ENCODE peak calls at places on chromosomes 1 and 21, in eight cellular contexts. Z is brain microvascular endothelial cell, W is fibroblast of lung, L is tibial artery, R is upper lobe of right lung, O is psoas muscle, I is GM23338, H is ovary. B is an unnamed sample.
A peak's percentile ranks its signal among the peaks of the same experiment; 100 is the strongest.

GRCh38 chr1:88685239-88685604 is 1.1 kb downstream of the PKN2 start:
- DNase-seq in O (no peak), L (no peak), R (no peak), H (no peak), I (no peak), Z (no peak), W (peak; percentile 9), B (no peak)

GRCh38 chr1:22350987-22351756 is 100.5 kb upstream of the ZBTB40 start:
- DNase-seq in L (no peak), O (no peak), W (no peak), H (no peak), Z (no peak), R (peak; percentile 40), I (peak; percentile 47), B (no peak)

GRCh38 chr1:207997486-207998268 is 86.8 kb upstream of the CD34 start:
- DNase-seq in W (peak; percentile 61), O (peak; percentile 83), Z (peak; percentile 78), R (peak; percentile 70), L (peak; percentile 77), I (peak; percentile 86), H (peak; percentile 80), B (no peak)

GRCh38 chr1:109046671-109047070 is 4.8 kb upstream of the WDR47 start:
- DNase-seq in R (no peak), W (no peak), H (no peak), Z (no peak), L (no peak), O (no peak), I (no peak), B (no peak)

GRCh38 chr1:232508161-232508661 is 121.7 kb downstream of the SIPA1L2 start:
- DNase-seq in O (no peak), L (no peak), H (no peak), Z (no peak), R (no peak), I (peak; percentile 12), W (peak; percentile 56), B (no peak)

GRCh38 chr21:38979271-38980196 is 173.8 kb downstream of the ETS2 start:
- DNase-seq in R (no peak), I (peak; percentile 83), Z (no peak), O (no peak), W (peak; percentile 29), L (no peak), H (no peak), B (no peak)

GRCh38 chr1:17420361-17420760 is 19.1 kb downstream of the RCC2 start:
- DNase-seq in H (no peak), W (no peak), L (no peak), I (no peak), R (no peak), Z (no peak), O (no peak), B (no peak)

GRCh38 chr21:37060296-37060695 is 12.6 kb downstream of the PIGP start:
- DNase-seq in I (peak; percentile 80), Z (peak; percentile 98), R (peak; percentile 41), H (no peak), W (peak; percentile 96), L (peak; percentile 73), O (peak; percentile 63), B (no peak)

GRCh38 chr1:77447669-77448068 is 165.8 kb downstream of the AK5 start:
- DNase-seq in H (no peak), O (no peak), R (no peak), I (no peak), L (no peak), Z (no peak), W (no peak), B (no peak)

GRCh38 chr1:95685091-95685490 is 451.1 kb downstream of the RWDD3 start:
- DNase-seq in W (no peak), Z (no peak), L (no peak), R (no peak), I (no peak), O (no peak), H (no peak), B (no peak)

GRCh38 chr1:180863158-180863775 is 49.4 kb upstream of the KIAA1614 start:
- DNase-seq in R (no peak), H (no peak), W (peak; percentile 50), O (no peak), L (no peak), I (peak; percentile 65), Z (peak; percentile 63), B (no peak)

GRCh38 chr1:212233321-212233720 is 51.9 kb upstream of the PPP2R5A start:
- DNase-seq in O (no peak), I (no peak), Z (no peak), R (no peak), L (no peak), W (no peak), H (no peak), B (no peak)

GRCh38 chr1:184974086-184974836 is at the start of gene NIBAN1:
- DNase-seq in L (peak; percentile 90), O (peak; percentile 82), I (peak; percentile 85), Z (no peak), R (peak; percentile 86), H (peak; percentile 26), W (peak; percentile 44), B (peak; percentile 91)

GRCh38 chr1:246155923-246156322 is 351.2 kb downstream of the SMYD3 start:
- DNase-seq in H (no peak), O (no peak), R (no peak), Z (no peak), I (no peak), W (peak; percentile 65), L (no peak), B (no peak)

GRCh38 chr21:28516996-28517592 is 475.6 kb downstream of the LTN1 start:
- DNase-seq in L (peak; percentile 67), I (peak; percentile 92), O (peak; percentile 69), R (peak; percentile 75), H (peak; percentile 21), Z (peak; percentile 22), W (peak; percentile 47), B (no peak)

GRCh38 chr1:62997849-62998248 is 213.9 kb downstream of the ATG4C start:
- DNase-seq in R (no peak), O (no peak), Z (no peak), H (no peak), W (no peak), L (no peak), I (no peak), B (no peak)

GRCh38 chr1:57422271-57423134 is 1.4 kb downstream of the DAB1 start:
- DNase-seq in W (peak; percentile 36), R (no peak), O (peak; percentile 46), Z (peak; percentile 2), L (no peak), I (peak; percentile 81), H (peak; percentile 11), B (no peak)
- TF ChIP-seq CTCF in W (peak; percentile 27), R (no peak), O (no peak), Z (peak; percentile 46), L (no peak), I (peak; percentile 36), H (no peak), B (no peak)

GRCh38 chr1:15750924-15751323 is 7.7 kb upstream of the FBLIM1 start:
- DNase-seq in L (no peak), Z (no peak), R (no peak), I (no peak), O (no peak), H (no peak), W (no peak), B (no peak)
- H3K4me3 ChIP-seq in L (no peak overlapping the region), Z (no peak overlapping the region), R (no peak overlapping the region), I (no peak overlapping the region), O (no peak overlapping the region), H (no peak overlapping the region), W (no peak overlapping the region), B (no peak overlapping the region)

DNA sequence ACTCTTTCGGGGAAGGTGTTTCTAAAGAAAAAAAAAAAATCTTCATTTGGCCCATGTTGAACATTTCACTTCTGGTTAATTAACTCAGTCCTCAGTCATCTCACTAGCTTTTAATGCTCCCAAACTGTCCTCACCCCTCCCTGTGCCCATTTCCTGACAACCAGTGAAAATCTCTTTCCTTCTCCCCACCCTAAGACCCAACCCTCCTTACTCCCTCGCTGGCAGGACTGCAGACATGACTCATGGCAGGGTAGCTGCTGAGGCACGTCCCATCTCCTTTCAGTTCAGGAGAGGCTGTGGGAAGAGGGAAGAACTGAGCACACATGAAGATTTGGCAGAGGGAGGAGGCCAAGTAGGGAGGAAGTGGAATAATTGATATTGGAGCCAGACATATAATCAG is 12.6 kb downstream of the PKP1 start:
- DNase-seq in Z (peak; percentile 27), H (no peak), L (no peak), I (no peak), R (no peak), W (peak; percentile 79), O (no peak), B (no peak)
- H3K27ac ChIP-seq in Z (no peak overlapping the region), H (no peak overlapping the region), L (no peak overlapping the region), I (no peak overlapping the region), R (no peak overlapping the region), W (no peak overlapping the region), O (no peak overlapping the region), B (no peak overlapping the region)

GRCh38 chr1:104082221-104082620 is 332.5 kb downstream of the AMY1C start:
- DNase-seq in W (no peak), R (no peak), L (no peak), O (no peak), H (no peak), I (no peak), Z (no peak), B (no peak)
- TF ChIP-seq CTCF in W (no peak), R (no peak), L (no peak), O (no peak), H (no peak), I (no peak), Z (no peak), B (no peak)

DNA sequence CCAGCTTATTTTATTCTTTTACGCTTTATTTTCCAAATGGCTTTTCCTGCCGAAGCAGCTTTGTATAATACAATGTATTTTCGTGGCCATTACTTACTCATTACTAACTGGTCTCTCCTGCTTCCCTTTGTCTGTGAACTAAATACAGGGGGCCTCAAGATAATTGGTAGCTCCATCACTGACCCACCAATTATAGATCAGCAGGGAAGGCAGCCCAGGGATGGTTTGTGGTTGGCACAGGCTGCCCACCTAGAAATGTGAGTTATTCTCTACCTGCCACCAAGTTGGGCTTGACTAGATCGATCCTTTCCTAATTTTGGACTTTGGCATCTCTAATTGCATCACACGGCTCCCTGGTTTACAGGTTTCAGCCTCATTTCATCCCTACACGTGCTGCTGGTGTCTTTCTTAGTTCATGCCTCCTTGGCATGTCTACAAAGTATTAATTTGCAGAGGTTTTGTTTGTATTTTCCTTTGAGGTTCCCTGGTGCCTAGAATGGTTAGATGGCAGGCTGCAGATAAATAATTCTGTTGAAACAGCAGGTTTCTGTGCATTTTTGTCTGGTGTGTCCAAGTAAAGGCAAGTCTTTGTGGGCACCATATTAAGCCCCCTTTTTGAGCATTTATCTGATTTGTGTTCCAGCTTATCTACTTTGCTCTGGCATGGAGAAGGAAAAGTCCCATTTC is 35.2 kb downstream of the PEX14 start:
- DNase-seq in O (no peak), I (no peak), L (no peak), R (no peak), H (no peak), Z (no peak), W (no peak), B (no peak)
- H3K4me3 ChIP-seq in O (no peak overlapping the region), I (no peak overlapping the region), L (no peak overlapping the region), R (no peak overlapping the region), H (no peak overlapping the region), Z (no peak overlapping the region), W (no peak overlapping the region), B (no peak overlapping the region)